ENCODE peak calls at places on chromosomes 11 and 22, in six cellular contexts. One of them, this sample, is unnamed. For H3K4me1, the result is how much of the 10 kb centered on the place peaks cover.

GRCh38 chr11:132056689-132057088 is 686.3 kb downstream of the NTM start:
- DNase-seq in CD8-positive, alpha-beta T cell: no peak
- DNase-seq in right atrium auricular region: peak
- DNase-seq in Peyer's patch: no peak
- DNase-seq in right cardiac atrium: no peak
- DNase-seq in ascending aorta: peak
- DNase-seq in this sample: no peak

GRCh38 chr11:3865388-3866193 is 10.1 kb downstream of the STIM1 start:
- DNase-seq in ascending aorta: no peak
- DNase-seq in right atrium auricular region: no peak
- DNase-seq in CD8-positive, alpha-beta T cell: no peak
- DNase-seq in right cardiac atrium: no peak
- DNase-seq in Peyer's patch: no peak
- DNase-seq in this sample: no peak

GRCh38 chr22:28187612-28188011 is 268.6 kb upstream of the PITPNB start:
- DNase-seq in CD8-positive, alpha-beta T cell: no peak
- DNase-seq in Peyer's patch: no peak
- DNase-seq in ascending aorta: no peak
- DNase-seq in right cardiac atrium: no peak
- DNase-seq in right atrium auricular region: no peak
- DNase-seq in this sample: no peak

GRCh38 chr11:93895106-93895862 is 44.9 kb upstream of the VSTM5 start:
- DNase-seq in right cardiac atrium: no peak
- DNase-seq in CD8-positive, alpha-beta T cell: no peak
- DNase-seq in right atrium auricular region: no peak
- DNase-seq in Peyer's patch: no peak
- DNase-seq in ascending aorta: no peak
- DNase-seq in this sample: peak

GRCh38 chr11:134034496-134035381 is 34.1 kb upstream of the JAM3 start:
- DNase-seq in Peyer's patch: no peak
- DNase-seq in right atrium auricular region: no peak
- DNase-seq in right cardiac atrium: peak
- DNase-seq in CD8-positive, alpha-beta T cell: no peak
- DNase-seq in ascending aorta: no peak
- DNase-seq in this sample: no peak

GRCh38 chr11:68043349-68044144 is 4.7 kb downstream of the TCIRG1 start:
- DNase-seq in ascending aorta: no peak
- DNase-seq in right atrium auricular region: no peak
- DNase-seq in CD8-positive, alpha-beta T cell: no peak
- DNase-seq in Peyer's patch: peak
- DNase-seq in right cardiac atrium: peak
- DNase-seq in this sample: no peak

GRCh38 chr11:14578551-14578956 is 58.4 kb upstream of the PSMA1 start:
- DNase-seq in CD8-positive, alpha-beta T cell: peak
- DNase-seq in right atrium auricular region: no peak
- DNase-seq in Peyer's patch: no peak
- DNase-seq in right cardiac atrium: no peak
- DNase-seq in ascending aorta: no peak
- DNase-seq in this sample: no peak

GRCh38 chr11:128424271-128424709 is 163.1 kb downstream of the ETS1 start:
- DNase-seq in CD8-positive, alpha-beta T cell: no peak
- DNase-seq in right atrium auricular region: peak
- DNase-seq in ascending aorta: peak
- DNase-seq in right cardiac atrium: peak
- DNase-seq in Peyer's patch: peak
- DNase-seq in this sample: no peak

GRCh38 chr11:81644239-81644840 is 1089.3 kb downstream of the FAM181B start:
- DNase-seq in Peyer's patch: no peak
- DNase-seq in CD8-positive, alpha-beta T cell: no peak
- DNase-seq in right cardiac atrium: no peak
- DNase-seq in right atrium auricular region: no peak
- DNase-seq in ascending aorta: no peak
- DNase-seq in this sample: no peak

GRCh38 chr11:20364412-20364792 is 888 bp downstream of the HTATIP2 start:
- DNase-seq in CD8-positive, alpha-beta T cell: no peak
- DNase-seq in right atrium auricular region: no peak
- DNase-seq in right cardiac atrium: no peak
- DNase-seq in ascending aorta: no peak
- DNase-seq in Peyer's patch: no peak
- DNase-seq in this sample: no peak

GRCh38 chr11:60767388-60767811 is 10.7 kb downstream of the MS4A15 start:
- DNase-seq in Peyer's patch: peak
- DNase-seq in ascending aorta: no peak
- DNase-seq in right cardiac atrium: no peak
- DNase-seq in right atrium auricular region: no peak
- DNase-seq in CD8-positive, alpha-beta T cell: no peak
- DNase-seq in this sample: peak

GRCh38 chr22:47006869-47007268 is 244.4 kb downstream of the TBC1D22A start:
- DNase-seq in right atrium auricular region: no peak
- DNase-seq in ascending aorta: no peak
- DNase-seq in right cardiac atrium: no peak
- DNase-seq in Peyer's patch: no peak
- DNase-seq in CD8-positive, alpha-beta T cell: no peak
- DNase-seq in this sample: no peak

GRCh38 chr11:77267910-77268309 is 33.6 kb downstream of the GDPD4 start:
- DNase-seq in right cardiac atrium: no peak
- DNase-seq in CD8-positive, alpha-beta T cell: no peak
- DNase-seq in Peyer's patch: no peak
- DNase-seq in ascending aorta: no peak
- DNase-seq in right atrium auricular region: no peak
- DNase-seq in this sample: no peak

GRCh38 chr11:19672591-19673206 is 39.9 kb upstream of the NAV2 start:
- DNase-seq in right atrium auricular region: no peak
- DNase-seq in CD8-positive, alpha-beta T cell: no peak
- DNase-seq in right cardiac atrium: no peak
- DNase-seq in ascending aorta: peak
- DNase-seq in Peyer's patch: no peak
- DNase-seq in this sample: no peak

GRCh38 chr11:14339356-14339755 is 19.6 kb downstream of the RRAS2 start:
- DNase-seq in CD8-positive, alpha-beta T cell: no peak
- DNase-seq in Peyer's patch: no peak
- DNase-seq in ascending aorta: no peak
- DNase-seq in right atrium auricular region: no peak
- DNase-seq in right cardiac atrium: no peak
- DNase-seq in this sample: no peak

GRCh38 chr11:68598816-68599653 is 85.3 kb upstream of the GAL start:
- DNase-seq in ascending aorta: no peak
- DNase-seq in right cardiac atrium: no peak
- DNase-seq in right atrium auricular region: no peak
- DNase-seq in CD8-positive, alpha-beta T cell: no peak
- DNase-seq in Peyer's patch: no peak
- DNase-seq in this sample: no peak

GRCh38 chr11:82996966-82997606 is 74.6 kb downstream of the RAB30 start:
- DNase-seq in ascending aorta: no peak
- DNase-seq in right atrium auricular region: no peak
- DNase-seq in CD8-positive, alpha-beta T cell: no peak
- DNase-seq in Peyer's patch: peak
- DNase-seq in right cardiac atrium: no peak
- DNase-seq in this sample: no peak

GRCh38 chr22:42648368-42649260 is 578 bp downstream of the CYB5R3 start:
- DNase-seq in Peyer's patch: peak
- DNase-seq in ascending aorta: peak
- DNase-seq in CD8-positive, alpha-beta T cell: no peak
- DNase-seq in right cardiac atrium: peak
- DNase-seq in right atrium auricular region: no peak
- DNase-seq in this sample: no peak

GRCh38 chr11:6799402-6799801 is at the start of gene OR6A2:
- DNase-seq in ascending aorta: no peak
- DNase-seq in right atrium auricular region: no peak
- DNase-seq in Peyer's patch: no peak
- DNase-seq in right cardiac atrium: no peak
- DNase-seq in CD8-positive, alpha-beta T cell: no peak
- DNase-seq in this sample: no peak

GRCh38 chr22:40077646-40078016 is 82.9 kb downstream of the FAM83F start:
- DNase-seq in right atrium auricular region: no peak
- DNase-seq in ascending aorta: no peak
- DNase-seq in Peyer's patch: no peak
- DNase-seq in right cardiac atrium: no peak
- DNase-seq in CD8-positive, alpha-beta T cell: no peak
- DNase-seq in this sample: no peak

GRCh38 chr11:96155627-96156378 is 187.2 kb downstream of the MAML2 start:
- DNase-seq in right cardiac atrium: peak
- DNase-seq in right atrium auricular region: peak
- DNase-seq in CD8-positive, alpha-beta T cell: no peak
- DNase-seq in ascending aorta: peak
- DNase-seq in Peyer's patch: peak
- DNase-seq in this sample: no peak

GRCh38 chr11:69252494-69252845 is 41.5 kb upstream of the MYEOV start:
- DNase-seq in Peyer's patch: no peak
- DNase-seq in ascending aorta: no peak
- DNase-seq in right atrium auricular region: no peak
- DNase-seq in right cardiac atrium: no peak
- DNase-seq in CD8-positive, alpha-beta T cell: no peak
- DNase-seq in this sample: no peak

GRCh38 chr11:16831281-16832192 is 93.1 kb downstream of the C11orf58 start:
- DNase-seq in right atrium auricular region: no peak
- DNase-seq in ascending aorta: no peak
- DNase-seq in Peyer's patch: no peak
- DNase-seq in CD8-positive, alpha-beta T cell: no peak
- DNase-seq in right cardiac atrium: no peak
- DNase-seq in this sample: no peak

GRCh38 chr11:64409278-64409677 is 50.3 kb downstream of the RPS6KA4 start:
- DNase-seq in right atrium auricular region: no peak
- DNase-seq in CD8-positive, alpha-beta T cell: no peak
- DNase-seq in ascending aorta: no peak
- DNase-seq in Peyer's patch: no peak
- DNase-seq in right cardiac atrium: no peak
- DNase-seq in this sample: no peak

GRCh38 chr11:38460429-38460828 is 1862.4 kb upstream of the RAG2 start:
- DNase-seq in right cardiac atrium: no peak
- DNase-seq in CD8-positive, alpha-beta T cell: no peak
- DNase-seq in ascending aorta: no peak
- DNase-seq in Peyer's patch: no peak
- DNase-seq in right atrium auricular region: no peak
- DNase-seq in this sample: no peak

DNA sequence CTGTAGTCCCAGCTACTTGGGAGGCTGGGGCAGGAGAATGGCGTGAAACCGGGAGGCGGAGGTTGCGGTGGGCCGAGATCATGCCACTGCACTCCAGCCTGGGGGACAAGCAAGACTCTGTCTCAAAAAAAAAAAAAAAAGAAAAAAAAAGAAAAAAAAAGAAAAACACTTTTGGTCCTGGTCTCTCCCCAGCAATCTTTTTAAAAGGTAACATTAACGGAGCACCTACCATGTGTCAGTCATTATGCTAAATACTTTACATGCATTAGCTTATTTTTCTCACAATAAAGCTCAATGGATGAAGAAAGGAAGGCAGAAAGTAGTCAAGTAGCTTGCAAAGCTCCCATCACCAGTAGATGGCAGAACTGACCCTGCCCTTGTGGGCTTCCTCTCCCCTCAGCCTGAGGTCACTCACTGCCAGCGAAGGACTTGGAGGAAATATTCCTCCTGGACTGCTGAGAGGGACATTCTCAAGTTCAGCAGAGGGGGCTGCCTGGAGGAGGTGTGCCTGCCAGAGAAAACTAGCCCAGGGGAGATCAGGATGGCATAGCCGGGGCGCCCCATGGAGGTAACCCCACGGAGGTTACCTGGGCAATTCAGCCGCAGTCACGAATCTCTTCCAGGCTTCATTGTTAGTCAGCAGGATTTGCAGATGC is 15.5 kb downstream of the APOL3 start:
- DNase-seq in CD8-positive, alpha-beta T cell: no peak
- DNase-seq in Peyer's patch: no peak
- DNase-seq in ascending aorta: peak
- DNase-seq in right cardiac atrium: peak
- DNase-seq in right atrium auricular region: peak
- DNase-seq in this sample: peak
- H3K27ac ChIP-seq in CD8-positive, alpha-beta T cell: no peak
- H3K27ac ChIP-seq in Peyer's patch: peak
- H3K27ac ChIP-seq in ascending aorta: no peak
- H3K27ac ChIP-seq in right cardiac atrium: no peak
- H3K27ac ChIP-seq in right atrium auricular region: no peak
- H3K27ac ChIP-seq in this sample: no peak

GRCh38 chr11:130069684-130070108 is at the start of gene APLP2:
- DNase-seq in right atrium auricular region: peak
- DNase-seq in Peyer's patch: peak
- DNase-seq in ascending aorta: peak
- DNase-seq in CD8-positive, alpha-beta T cell: peak
- DNase-seq in right cardiac atrium: peak
- DNase-seq in this sample: peak
- H3K4me1 ChIP-seq in right atrium auricular region: under half
- H3K4me1 ChIP-seq in Peyer's patch: under half
- H3K4me1 ChIP-seq in ascending aorta: under half
- H3K4me1 ChIP-seq in CD8-positive, alpha-beta T cell: under half
- H3K4me1 ChIP-seq in right cardiac atrium: under half
- H3K4me1 ChIP-seq in this sample: under half

DNA sequence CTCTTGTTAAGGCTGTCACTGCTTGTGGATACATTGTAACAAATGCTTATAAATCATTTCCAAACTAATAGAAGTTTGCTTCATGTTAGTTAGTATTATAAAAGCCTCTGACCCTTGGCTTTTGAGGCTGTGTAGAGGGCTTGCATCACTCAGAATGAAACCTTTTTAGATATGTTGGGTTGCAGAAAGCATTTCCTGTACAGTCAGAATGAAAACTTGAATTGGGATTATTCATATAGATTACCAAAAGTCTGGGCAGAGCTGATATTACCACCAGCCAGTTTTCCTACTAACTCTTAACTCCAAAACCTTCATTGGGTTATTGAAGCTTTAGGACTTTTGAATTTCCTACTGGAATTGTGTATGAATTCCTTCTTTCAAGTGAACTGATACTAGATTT is 12.0 kb downstream of the KMT2A start:
- DNase-seq in ascending aorta: no peak
- DNase-seq in Peyer's patch: no peak
- DNase-seq in right atrium auricular region: no peak
- DNase-seq in right cardiac atrium: no peak
- DNase-seq in CD8-positive, alpha-beta T cell: no peak
- DNase-seq in this sample: no peak
- H3K27ac ChIP-seq in ascending aorta: no peak
- H3K27ac ChIP-seq in Peyer's patch: no peak
- H3K27ac ChIP-seq in right atrium auricular region: no peak
- H3K27ac ChIP-seq in right cardiac atrium: no peak
- H3K27ac ChIP-seq in CD8-positive, alpha-beta T cell: no peak
- H3K27ac ChIP-seq in this sample: no peak

GRCh38 chr11:45856044-45856468 is 8.8 kb downstream of the CRY2 start:
- DNase-seq in ascending aorta: peak
- DNase-seq in CD8-positive, alpha-beta T cell: no peak
- DNase-seq in right cardiac atrium: peak
- DNase-seq in Peyer's patch: no peak
- DNase-seq in right atrium auricular region: no peak
- DNase-seq in this sample: no peak
- H3K4me1 ChIP-seq in ascending aorta: under half
- H3K4me1 ChIP-seq in CD8-positive, alpha-beta T cell: under half
- H3K4me1 ChIP-seq in right cardiac atrium: under half
- H3K4me1 ChIP-seq in Peyer's patch: half or more
- H3K4me1 ChIP-seq in right atrium auricular region: half or more
- H3K4me1 ChIP-seq in this sample: under half

GRCh38 chr22:30245181-30245984 is 1.2 kb downstream of the LIF start:
- DNase-seq in CD8-positive, alpha-beta T cell: no peak
- DNase-seq in right atrium auricular region: no peak
- DNase-seq in right cardiac atrium: no peak
- DNase-seq in Peyer's patch: no peak
- DNase-seq in ascending aorta: no peak
- DNase-seq in this sample: no peak
- H3K27ac ChIP-seq in CD8-positive, alpha-beta T cell: no peak
- H3K27ac ChIP-seq in right atrium auricular region: no peak
- H3K27ac ChIP-seq in right cardiac atrium: no peak
- H3K27ac ChIP-seq in Peyer's patch: peak
- H3K27ac ChIP-seq in ascending aorta: no peak
- H3K27ac ChIP-seq in this sample: no peak

GRCh38 chr22:23197836-23198235 is 17.5 kb downstream of the BCR start:
- DNase-seq in Peyer's patch: no peak
- DNase-seq in ascending aorta: no peak
- DNase-seq in CD8-positive, alpha-beta T cell: no peak
- DNase-seq in right atrium auricular region: no peak
- DNase-seq in right cardiac atrium: no peak
- DNase-seq in this sample: no peak
- H3K4me1 ChIP-seq in Peyer's patch: under half
- H3K4me1 ChIP-seq in ascending aorta: under half
- H3K4me1 ChIP-seq in CD8-positive, alpha-beta T cell: under half
- H3K4me1 ChIP-seq in right atrium auricular region: under half
- H3K4me1 ChIP-seq in right cardiac atrium: under half
- H3K4me1 ChIP-seq in this sample: under half